ENCODE peak calls at places on chromosomes 2 and 18, in seven cellular contexts. One of them, this sample, is unnamed.

GRCh38 chr2:8906208-8906607 is 68.8 kb upstream of the KIDINS220 start:
- DNase-seq in tibial nerve: no peak
- DNase-seq in astrocyte of the spinal cord: peak; percentile 22
- DNase-seq in IMR-90: peak; percentile 45
- DNase-seq in NB4: peak; percentile 63
- DNase-seq in WTC11: no peak
- DNase-seq in ovary: no peak
- DNase-seq in this sample: no peak

GRCh38 chr2:126864861-126865260 is 33.8 kb upstream of the TEX51 start:
- DNase-seq in tibial nerve: no peak
- DNase-seq in astrocyte of the spinal cord: no peak
- DNase-seq in IMR-90: no peak
- DNase-seq in NB4: no peak
- DNase-seq in WTC11: peak; percentile 62
- DNase-seq in ovary: no peak
- DNase-seq in this sample: no peak

GRCh38 chr18:21134895-21135294 is 23.3 kb upstream of the ROCK1 start:
- DNase-seq in tibial nerve: no peak
- DNase-seq in astrocyte of the spinal cord: no peak
- DNase-seq in IMR-90: peak; percentile 7
- DNase-seq in NB4: peak; percentile 58
- DNase-seq in WTC11: no peak
- DNase-seq in ovary: no peak
- DNase-seq in this sample: no peak

GRCh38 chr2:232776435-232776834 is at the start of gene KCNJ13:
- DNase-seq in tibial nerve: no peak
- DNase-seq in astrocyte of the spinal cord: peak; percentile 14
- DNase-seq in IMR-90: peak; percentile 15
- DNase-seq in NB4: no peak
- DNase-seq in WTC11: no peak
- DNase-seq in ovary: no peak
- DNase-seq in this sample: no peak

GRCh38 chr2:181680055-181680936 is at the start of gene NEUROD1:
- DNase-seq in tibial nerve: no peak
- DNase-seq in astrocyte of the spinal cord: no peak
- DNase-seq in IMR-90: no peak
- DNase-seq in NB4: no peak
- DNase-seq in WTC11: peak; percentile 89
- DNase-seq in ovary: no peak
- DNase-seq in this sample: no peak

GRCh38 chr18:42038936-42039335 is 83.9 kb downstream of the PIK3C3 start:
- DNase-seq in tibial nerve: no peak
- DNase-seq in astrocyte of the spinal cord: peak; percentile 75
- DNase-seq in IMR-90: peak; percentile 96
- DNase-seq in NB4: no peak
- DNase-seq in WTC11: no peak
- DNase-seq in ovary: no peak
- DNase-seq in this sample: no peak

GRCh38 chr18:12310762-12311161 is 2.7 kb downstream of the TUBB6 start:
- DNase-seq in tibial nerve: no peak
- DNase-seq in astrocyte of the spinal cord: no peak
- DNase-seq in IMR-90: no peak
- DNase-seq in NB4: no peak
- DNase-seq in WTC11: no peak
- DNase-seq in ovary: no peak
- DNase-seq in this sample: no peak

GRCh38 chr2:226874749-226875148 is 38.9 kb downstream of the RHBDD1 start:
- DNase-seq in tibial nerve: no peak
- DNase-seq in astrocyte of the spinal cord: no peak
- DNase-seq in IMR-90: no peak
- DNase-seq in NB4: no peak
- DNase-seq in WTC11: no peak
- DNase-seq in ovary: no peak
- DNase-seq in this sample: no peak

GRCh38 chr2:240349133-240350005 is 86.1 kb upstream of the GPC1 start:
- DNase-seq in tibial nerve: no peak
- DNase-seq in astrocyte of the spinal cord: no peak
- DNase-seq in IMR-90: no peak
- DNase-seq in NB4: no peak
- DNase-seq in WTC11: no peak
- DNase-seq in ovary: peak; percentile 21
- DNase-seq in this sample: no peak

GRCh38 chr2:170873035-170873692 is 55.9 kb upstream of the GORASP2 start:
- DNase-seq in tibial nerve: peak; percentile 48
- DNase-seq in astrocyte of the spinal cord: peak; percentile 76
- DNase-seq in IMR-90: peak; percentile 59
- DNase-seq in NB4: peak; percentile 80
- DNase-seq in WTC11: peak; percentile 89
- DNase-seq in ovary: peak; percentile 69
- DNase-seq in this sample: peak; percentile 47

GRCh38 chr2:160125828-160126227 is 63.4 kb upstream of the PLA2R1 start:
- DNase-seq in tibial nerve: no peak
- DNase-seq in astrocyte of the spinal cord: no peak
- DNase-seq in IMR-90: no peak
- DNase-seq in NB4: no peak
- DNase-seq in WTC11: no peak
- DNase-seq in ovary: no peak
- DNase-seq in this sample: no peak

GRCh38 chr2:148244593-148245292 is 223.9 kb downstream of the MBD5 start:
- DNase-seq in tibial nerve: no peak
- DNase-seq in astrocyte of the spinal cord: peak; percentile 48
- DNase-seq in IMR-90: peak; percentile 81
- DNase-seq in NB4: no peak
- DNase-seq in WTC11: no peak
- DNase-seq in ovary: no peak
- DNase-seq in this sample: no peak

GRCh38 chr2:239563561-239563960 is 162.7 kb upstream of the HDAC4 start:
- DNase-seq in tibial nerve: no peak
- DNase-seq in astrocyte of the spinal cord: no peak
- DNase-seq in IMR-90: no peak
- DNase-seq in NB4: no peak
- DNase-seq in WTC11: no peak
- DNase-seq in ovary: no peak
- DNase-seq in this sample: no peak

GRCh38 chr2:71455741-71456569 is 2.6 kb downstream of the DYSF start:
- DNase-seq in tibial nerve: no peak
- DNase-seq in astrocyte of the spinal cord: peak; percentile 19
- DNase-seq in IMR-90: no peak
- DNase-seq in NB4: peak; percentile 90
- DNase-seq in WTC11: peak; percentile 55
- DNase-seq in ovary: no peak
- DNase-seq in this sample: no peak

GRCh38 chr2:120879401-120880295 is 144.0 kb downstream of the GLI2 start:
- DNase-seq in tibial nerve: no peak
- DNase-seq in astrocyte of the spinal cord: peak; percentile 33
- DNase-seq in IMR-90: no peak
- DNase-seq in NB4: no peak
- DNase-seq in WTC11: no peak
- DNase-seq in ovary: peak; percentile 40
- DNase-seq in this sample: no peak

GRCh38 chr2:90069290-90069894 is 1377.9 kb downstream of the RPIA start:
- DNase-seq in tibial nerve: no peak
- DNase-seq in astrocyte of the spinal cord: no peak
- DNase-seq in IMR-90: no peak
- DNase-seq in NB4: peak; percentile 54
- DNase-seq in WTC11: peak; percentile 56
- DNase-seq in ovary: no peak
- DNase-seq in this sample: no peak
- TF ChIP-seq CTCF in tibial nerve: no peak
- TF ChIP-seq CTCF in astrocyte of the spinal cord: peak; percentile 19
- TF ChIP-seq CTCF in IMR-90: peak; percentile 55
- TF ChIP-seq CTCF in NB4: peak; percentile 95
- TF ChIP-seq CTCF in WTC11: peak; percentile 24
- TF ChIP-seq CTCF in ovary: no peak
- TF ChIP-seq CTCF in this sample: no peak

GRCh38 chr2:274503-274902 is 9.8 kb downstream of the ACP1 start:
- DNase-seq in tibial nerve: no peak
- DNase-seq in astrocyte of the spinal cord: no peak
- DNase-seq in IMR-90: no peak
- DNase-seq in NB4: no peak
- DNase-seq in WTC11: peak; percentile 19
- DNase-seq in ovary: no peak
- DNase-seq in this sample: no peak
- TF ChIP-seq CTCF in tibial nerve: no peak
- TF ChIP-seq CTCF in astrocyte of the spinal cord: no peak
- TF ChIP-seq CTCF in IMR-90: no peak
- TF ChIP-seq CTCF in NB4: peak; percentile 10
- TF ChIP-seq CTCF in WTC11: no peak
- TF ChIP-seq CTCF in ovary: no peak
- TF ChIP-seq CTCF in this sample: no peak

GRCh38 chr18:35998967-35999366 is 26.5 kb downstream of the RMP24 start:
- DNase-seq in tibial nerve: no peak
- DNase-seq in astrocyte of the spinal cord: no peak
- DNase-seq in IMR-90: no peak
- DNase-seq in NB4: peak; percentile 20
- DNase-seq in WTC11: no peak
- DNase-seq in ovary: no peak
- DNase-seq in this sample: no peak
- TF ChIP-seq CTCF in tibial nerve: no peak
- TF ChIP-seq CTCF in astrocyte of the spinal cord: peak; percentile 37
- TF ChIP-seq CTCF in IMR-90: peak; percentile 27
- TF ChIP-seq CTCF in NB4: peak; percentile 14
- TF ChIP-seq CTCF in WTC11: no peak
- TF ChIP-seq CTCF in ovary: no peak
- TF ChIP-seq CTCF in this sample: no peak

GRCh38 chr18:24601624-24602023 is 141.2 kb downstream of the HRH4 start:
- DNase-seq in tibial nerve: no peak
- DNase-seq in astrocyte of the spinal cord: no peak
- DNase-seq in IMR-90: no peak
- DNase-seq in NB4: no peak
- DNase-seq in WTC11: no peak
- DNase-seq in ovary: no peak
- DNase-seq in this sample: no peak
- TF ChIP-seq CTCF in tibial nerve: no peak
- TF ChIP-seq CTCF in astrocyte of the spinal cord: no peak
- TF ChIP-seq CTCF in IMR-90: no peak
- TF ChIP-seq CTCF in NB4: no peak
- TF ChIP-seq CTCF in WTC11: no peak
- TF ChIP-seq CTCF in ovary: no peak
- TF ChIP-seq CTCF in this sample: no peak

DNA sequence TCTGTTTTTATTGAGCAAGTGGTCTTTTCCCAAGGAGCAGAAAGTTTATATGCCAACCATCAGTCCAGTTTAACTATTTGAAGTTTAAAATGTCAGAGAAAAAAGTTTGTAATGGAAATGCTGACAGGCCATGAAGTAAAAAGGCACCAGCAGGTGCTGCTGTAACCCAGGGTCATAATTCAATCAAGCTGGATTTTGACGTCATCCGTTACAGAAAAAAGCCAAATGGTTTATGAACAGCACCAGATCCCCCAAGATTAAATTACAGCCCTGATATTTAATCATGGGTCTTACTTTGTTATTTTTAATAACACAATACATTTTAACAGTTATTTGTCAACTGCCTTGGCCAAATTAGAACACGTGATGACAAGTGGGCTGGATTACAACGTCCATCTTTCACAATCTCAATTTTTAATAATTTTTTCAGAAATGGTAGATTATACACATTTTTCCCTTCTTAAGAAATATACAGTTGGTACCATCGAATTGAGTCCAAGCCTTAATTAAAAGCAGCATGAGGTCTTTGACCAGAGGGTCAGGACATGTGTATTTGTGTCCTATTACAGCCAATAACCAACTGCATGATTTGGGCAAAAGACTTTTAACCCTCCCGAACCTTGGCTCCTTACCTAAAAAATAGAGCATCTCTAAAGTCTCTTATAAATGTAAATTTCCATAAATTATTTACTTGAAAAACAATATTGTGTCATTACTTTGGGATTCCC is 10.0 kb downstream of the TCF4 start:
- DNase-seq in tibial nerve: no peak
- DNase-seq in astrocyte of the spinal cord: no peak
- DNase-seq in IMR-90: no peak
- DNase-seq in NB4: peak; percentile 4
- DNase-seq in WTC11: no peak
- DNase-seq in ovary: no peak
- DNase-seq in this sample: no peak
- TF ChIP-seq CTCF in tibial nerve: no peak
- TF ChIP-seq CTCF in astrocyte of the spinal cord: no peak
- TF ChIP-seq CTCF in IMR-90: no peak
- TF ChIP-seq CTCF in NB4: no peak
- TF ChIP-seq CTCF in WTC11: no peak
- TF ChIP-seq CTCF in ovary: no peak
- TF ChIP-seq CTCF in this sample: no peak

GRCh38 chr2:100629309-100629708 is 66.5 kb downstream of the PDCL3 start:
- DNase-seq in tibial nerve: no peak
- DNase-seq in astrocyte of the spinal cord: no peak
- DNase-seq in IMR-90: no peak
- DNase-seq in NB4: no peak
- DNase-seq in WTC11: no peak
- DNase-seq in ovary: no peak
- DNase-seq in this sample: no peak

GRCh38 chr2:100630473-100630977 is 67.7 kb downstream of the PDCL3 start:
- DNase-seq in tibial nerve: no peak
- DNase-seq in astrocyte of the spinal cord: no peak
- DNase-seq in IMR-90: no peak
- DNase-seq in NB4: no peak
- DNase-seq in WTC11: no peak
- DNase-seq in ovary: no peak
- DNase-seq in this sample: no peak

GRCh38 chr2:100632021-100632420 is 69.2 kb downstream of the PDCL3 start:
- DNase-seq in tibial nerve: no peak
- DNase-seq in astrocyte of the spinal cord: no peak
- DNase-seq in IMR-90: no peak
- DNase-seq in NB4: no peak
- DNase-seq in WTC11: no peak
- DNase-seq in ovary: no peak
- DNase-seq in this sample: no peak

GRCh38 chr2:100628506-100628905 is 65.7 kb downstream of the PDCL3 start:
- DNase-seq in tibial nerve: no peak
- DNase-seq in astrocyte of the spinal cord: no peak
- DNase-seq in IMR-90: no peak
- DNase-seq in NB4: no peak
- DNase-seq in WTC11: no peak
- DNase-seq in ovary: no peak
- DNase-seq in this sample: no peak

DNA sequence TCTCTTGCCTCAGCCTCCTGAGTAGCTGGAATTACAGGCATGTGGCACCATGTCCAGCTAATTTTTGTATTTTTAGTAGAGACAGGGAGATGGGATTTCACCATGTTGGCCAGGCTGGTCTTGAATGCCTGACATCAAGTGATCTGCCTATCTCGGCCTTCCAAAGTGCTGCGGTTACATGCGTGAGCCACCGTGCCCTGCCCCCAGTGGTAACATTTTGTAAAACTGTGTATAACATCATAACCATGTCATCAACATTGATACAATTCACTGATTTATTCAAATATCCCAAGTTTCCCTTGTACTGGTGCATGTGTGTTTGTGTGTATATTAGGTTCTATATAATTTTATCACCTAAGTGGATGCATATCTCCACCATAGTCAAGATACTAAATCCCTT is 70.0 kb downstream of the PDCL3 start:
- DNase-seq in tibial nerve: no peak
- DNase-seq in astrocyte of the spinal cord: no peak
- DNase-seq in IMR-90: no peak
- DNase-seq in NB4: no peak
- DNase-seq in WTC11: no peak
- DNase-seq in ovary: no peak
- DNase-seq in this sample: no peak
- TF ChIP-seq CTCF in tibial nerve: no peak
- TF ChIP-seq CTCF in astrocyte of the spinal cord: no peak
- TF ChIP-seq CTCF in IMR-90: no peak
- TF ChIP-seq CTCF in NB4: no peak
- TF ChIP-seq CTCF in WTC11: no peak
- TF ChIP-seq CTCF in ovary: no peak
- TF ChIP-seq CTCF in this sample: no peak

GRCh38 chr2:176873403-176873802 is 339.2 kb upstream of the HNRNPA3 start:
- DNase-seq in tibial nerve: no peak
- DNase-seq in astrocyte of the spinal cord: peak; percentile 3
- DNase-seq in IMR-90: peak; percentile 1
- DNase-seq in NB4: no peak
- DNase-seq in WTC11: no peak
- DNase-seq in ovary: no peak
- DNase-seq in this sample: no peak
- TF ChIP-seq CTCF in tibial nerve: no peak
- TF ChIP-seq CTCF in astrocyte of the spinal cord: peak; percentile 50
- TF ChIP-seq CTCF in IMR-90: no peak
- TF ChIP-seq CTCF in NB4: peak; percentile 9
- TF ChIP-seq CTCF in WTC11: no peak
- TF ChIP-seq CTCF in ovary: no peak
- TF ChIP-seq CTCF in this sample: no peak